ENCODE peak calls at places on chromosomes 12 and 14, in ten cellular contexts. T is RWPE1, X is H9, K is dorsolateral prefrontal cortex, J is IMR-90, A is A549, U is K562, Y is cardiac muscle cell, P is DND-41, R is kidney. H is an unnamed sample.

GRCh38 chr14:72965249-72965648 is 39.0 kb downstream of the DCAF4 start:
- DNase-seq in R (no peak), A (no peak), T (peak; percentile 26), J (peak; percentile 62), Y (peak; percentile 22), U (peak; percentile 13), X (no peak), K (no peak), P (no peak), H (no peak)

GRCh38 chr12:69024413-69024812 is 91.4 kb upstream of the CPM start:
- DNase-seq in P (no peak), X (no peak), R (peak; percentile 95), Y (no peak), A (peak; percentile 67), U (no peak), T (peak; percentile 85), K (no peak), J (no peak), H (no peak)

GRCh38 chr14:64823305-64823985 is 56.3 kb downstream of the SPTB start:
- DNase-seq in A (peak; percentile 95), U (peak; percentile 64), J (peak; percentile 69), K (peak; percentile 74), X (peak; percentile 86), T (peak; percentile 86), Y (peak; percentile 76), P (peak; percentile 60), R (peak; percentile 91), H (peak; percentile 86)

GRCh38 chr12:72453550-72453949 is 181.4 kb downstream of the TRHDE start:
- DNase-seq in R (no peak), X (no peak), J (no peak), P (no peak), U (no peak), K (no peak), T (no peak), A (no peak), Y (no peak), H (no peak)

GRCh38 chr14:104864267-104865068 is 600 bp upstream of the CEP170B start:
- DNase-seq in J (no peak), Y (peak; percentile 10), U (peak; percentile 36), X (peak; percentile 93), K (no peak), R (peak; percentile 89), P (no peak), A (peak; percentile 37), T (peak; percentile 83), H (peak; percentile 74)

GRCh38 chr12:67647547-67648305 is 819 bp upstream of the DYRK2 start:
- DNase-seq in U (peak; percentile 71), A (peak; percentile 87), T (peak; percentile 84), J (peak; percentile 88), K (peak; percentile 57), X (peak; percentile 92), R (peak; percentile 92), P (peak; percentile 25), Y (peak; percentile 89), H (peak; percentile 93)

GRCh38 chr14:61553730-61554641 is 141.3 kb upstream of the HIF1A start:
- DNase-seq in T (peak; percentile 87), K (no peak), P (no peak), Y (peak; percentile 95), J (peak; percentile 98), U (no peak), X (no peak), A (peak; percentile 85), R (no peak), H (no peak)

GRCh38 chr12:81530352-81530751 is 228.8 kb downstream of the PPFIA2 start:
- DNase-seq in R (no peak), A (no peak), T (no peak), J (no peak), Y (no peak), U (no peak), X (no peak), P (no peak), K (no peak), H (no peak)

GRCh38 chr12:106907846-106908245 is 47.9 kb upstream of the TMEM263 start:
- DNase-seq in U (no peak), A (no peak), P (no peak), J (no peak), T (no peak), X (no peak), R (no peak), K (no peak), Y (no peak), H (no peak)

GRCh38 chr12:81888341-81888740 is 129.2 kb upstream of the PPFIA2 start:
- DNase-seq in T (no peak), R (no peak), P (no peak), A (no peak), Y (peak; percentile 0), U (no peak), K (no peak), X (no peak), J (no peak), H (no peak)

GRCh38 chr12:123512838-123513665 is 20.5 kb downstream of the RILPL1 start:
- DNase-seq in K (no peak), U (no peak), J (no peak), X (peak; percentile 46), P (peak; percentile 20), Y (no peak), T (no peak), R (no peak), A (no peak), H (no peak)
- H3K27ac ChIP-seq in K (peak overlapping the region; percentile 56), U (no peak overlapping the region), J (no peak overlapping the region), X (no peak overlapping the region), P (no peak overlapping the region), Y (peak overlapping the region; percentile 95), T (peak overlapping the region; percentile 81), R (no peak overlapping the region), A (peak overlapping the region; percentile 67), H (no peak overlapping the region)

DNA sequence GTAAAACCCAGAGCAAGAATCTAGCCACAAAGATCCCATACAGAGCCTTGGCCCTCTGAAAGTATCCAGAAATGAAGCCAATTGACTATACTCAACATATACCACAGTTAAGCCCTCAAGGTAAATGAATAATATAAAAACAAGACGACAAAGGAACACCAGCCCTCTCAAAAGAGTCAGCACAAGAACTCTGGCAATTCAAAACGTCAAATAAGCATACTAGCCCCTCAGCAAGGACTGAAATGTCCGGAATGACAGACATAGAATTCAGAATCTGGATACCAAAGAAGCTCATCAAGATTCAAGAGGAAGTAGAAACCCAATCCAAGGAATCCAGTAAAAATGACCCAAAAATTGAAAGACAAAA is 49.9 kb downstream of the GTF2A1 start:
- DNase-seq in J (no peak), R (no peak), U (no peak), Y (no peak), P (no peak), K (no peak), A (no peak), X (no peak), T (no peak), H (no peak)
- TF ChIP-seq CTCF in J (no peak), R (no peak), U (no peak), Y (no peak), P (no peak), K (no peak), A (no peak), X (peak; percentile 7), T (peak; percentile 52), H (no peak)

DNA sequence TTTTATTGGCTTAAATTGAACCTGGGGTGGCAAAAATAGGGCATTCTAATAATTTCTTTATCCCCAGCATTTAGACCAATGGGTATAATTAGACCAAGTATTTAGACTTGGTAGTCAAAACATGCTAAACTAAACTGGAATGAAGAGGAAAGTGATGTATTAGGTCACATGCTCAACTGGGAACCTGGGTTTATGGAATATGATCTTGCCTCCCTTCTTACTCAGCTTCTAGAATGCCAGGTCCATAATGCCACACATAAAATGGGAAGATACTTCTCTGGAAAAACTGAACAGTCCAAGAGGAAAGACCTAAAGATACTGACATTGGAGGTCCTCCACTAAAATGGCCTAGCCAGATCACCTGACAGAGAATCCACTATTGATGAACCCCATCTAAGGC is 6.2 kb upstream of the BIN2 start:
- DNase-seq in K (no peak), R (no peak), P (no peak), X (no peak), T (no peak), J (peak; percentile 37), U (no peak), Y (no peak), A (no peak), H (no peak)
- H3K27ac ChIP-seq in K (no peak overlapping the region), R (no peak overlapping the region), P (no peak overlapping the region), X (no peak overlapping the region), T (no peak overlapping the region), J (no peak overlapping the region), U (no peak overlapping the region), Y (no peak overlapping the region), A (no peak overlapping the region), H (no peak overlapping the region)

DNA sequence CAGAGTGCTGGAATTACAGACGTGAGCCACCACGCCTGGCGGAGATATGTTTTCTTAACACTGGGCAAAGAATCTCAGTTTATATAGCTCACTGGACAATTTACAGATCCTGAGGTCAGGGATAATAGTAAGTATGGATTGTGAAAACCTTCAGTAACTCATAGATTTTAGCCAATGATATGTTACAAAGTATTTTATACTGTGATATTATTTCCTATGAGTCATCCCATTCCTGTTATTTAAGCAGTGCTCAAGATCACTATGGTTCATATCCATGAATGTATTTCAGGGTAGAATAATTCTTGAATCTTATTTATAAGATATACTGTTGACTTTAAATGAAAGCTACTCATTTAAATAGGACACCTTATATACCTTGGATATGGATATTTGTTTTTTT is 107.2 kb downstream of the RAD51B start:
- DNase-seq in R (no peak), Y (no peak), X (no peak), T (no peak), K (no peak), U (no peak), J (no peak), A (no peak), P (no peak), H (no peak)
- TF ChIP-seq CTCF in R (no peak), Y (no peak), X (no peak), T (no peak), K (no peak), U (no peak), J (no peak), A (no peak), P (no peak), H (no peak)

GRCh38 chr12:96501908-96502307 is 12.5 kb downstream of the CFAP54 start:
- DNase-seq in K (no peak), Y (no peak), P (no peak), A (no peak), X (no peak), T (no peak), R (no peak), U (no peak), J (no peak), H (no peak)
- H3K27ac ChIP-seq in K (no peak overlapping the region), Y (no peak overlapping the region), P (no peak overlapping the region), A (peak overlapping the region; percentile 84), X (no peak overlapping the region), T (no peak overlapping the region), R (peak overlapping the region; percentile 64), U (peak overlapping the region; percentile 60), J (no peak overlapping the region), H (peak overlapping the region; percentile 55)

DNA sequence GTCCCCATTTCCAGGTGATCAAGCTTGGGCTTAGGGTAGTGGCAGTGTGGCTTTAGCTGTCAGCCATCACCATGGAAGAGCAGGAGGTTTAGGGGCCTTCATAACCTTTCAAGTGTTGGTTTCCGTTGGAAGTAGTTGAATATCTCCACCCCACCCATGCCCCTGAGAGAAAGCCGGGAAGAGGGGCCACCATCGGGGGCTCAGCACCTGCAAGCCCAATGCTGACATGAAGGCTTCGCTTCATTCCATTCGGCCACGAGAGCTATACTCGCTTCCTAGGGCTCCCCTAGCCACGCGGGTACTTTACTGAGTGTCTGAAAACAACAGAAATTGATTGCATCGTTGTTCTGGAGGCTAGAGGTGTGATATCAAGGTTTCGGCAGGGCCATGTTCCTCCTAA is 234.8 kb downstream of the ZFP36L1 start:
- DNase-seq in R (no peak), J (no peak), X (no peak), T (no peak), Y (no peak), U (no peak), K (no peak), P (no peak), A (no peak), H (no peak)
- TF ChIP-seq CTCF in R (no peak), J (no peak), X (no peak), T (no peak), Y (no peak), U (no peak), K (no peak), P (no peak), A (no peak), H (no peak)